ENCODE peak calls at places on chromosomes 13 and 19, in five cellular contexts. One of them, this sample, is unnamed.

GRCh38 chr13:27481766-27482165 is 31.4 kb upstream of the MTIF3 start:
- DNase-seq in Panc1: no peak
- DNase-seq in CD8-positive, alpha-beta T cell: no peak
- DNase-seq in kidney epithelial cell: no peak
- DNase-seq in fibroblast of the aortic adventitia: peak; percentile 16
- DNase-seq in this sample: peak; percentile 28

GRCh38 chr13:50678464-50679162 is 164.9 kb downstream of the DLEU7 start:
- DNase-seq in fibroblast of the aortic adventitia: peak; percentile 58
- DNase-seq in Panc1: no peak
- DNase-seq in kidney epithelial cell: peak; percentile 68
- DNase-seq in CD8-positive, alpha-beta T cell: no peak
- DNase-seq in this sample: no peak

GRCh38 chr13:85204668-85205344 is 594.4 kb downstream of the SLITRK6 start:
- DNase-seq in kidney epithelial cell: no peak
- DNase-seq in Panc1: no peak
- DNase-seq in fibroblast of the aortic adventitia: no peak
- DNase-seq in CD8-positive, alpha-beta T cell: no peak
- DNase-seq in this sample: no peak

GRCh38 chr13:42660367-42660965 is 86.5 kb downstream of the TNFSF11 start:
- DNase-seq in kidney epithelial cell: no peak
- DNase-seq in Panc1: no peak
- DNase-seq in fibroblast of the aortic adventitia: peak; percentile 33
- DNase-seq in CD8-positive, alpha-beta T cell: no peak
- DNase-seq in this sample: no peak

GRCh38 chr19:5154799-5155426 is 185.7 kb downstream of the PTPRS start:
- DNase-seq in kidney epithelial cell: no peak
- DNase-seq in CD8-positive, alpha-beta T cell: no peak
- DNase-seq in Panc1: no peak
- DNase-seq in fibroblast of the aortic adventitia: no peak
- DNase-seq in this sample: no peak

GRCh38 chr13:20473139-20473538 is 52.5 kb downstream of the CRYL1 start:
- DNase-seq in Panc1: no peak
- DNase-seq in fibroblast of the aortic adventitia: no peak
- DNase-seq in kidney epithelial cell: no peak
- DNase-seq in CD8-positive, alpha-beta T cell: no peak
- DNase-seq in this sample: no peak

GRCh38 chr13:76921516-76921915 is 26.8 kb upstream of the ACOD1 start:
- DNase-seq in Panc1: no peak
- DNase-seq in CD8-positive, alpha-beta T cell: no peak
- DNase-seq in kidney epithelial cell: no peak
- DNase-seq in fibroblast of the aortic adventitia: peak; percentile 94
- DNase-seq in this sample: no peak

GRCh38 chr13:40624338-40624737 is 42.1 kb downstream of the FOXO1 start:
- DNase-seq in Panc1: no peak
- DNase-seq in fibroblast of the aortic adventitia: peak; percentile 46
- DNase-seq in CD8-positive, alpha-beta T cell: no peak
- DNase-seq in kidney epithelial cell: no peak
- DNase-seq in this sample: no peak

GRCh38 chr13:39159393-39159792 is 121.1 kb downstream of the NHLRC3 start:
- DNase-seq in CD8-positive, alpha-beta T cell: no peak
- DNase-seq in Panc1: no peak
- DNase-seq in kidney epithelial cell: no peak
- DNase-seq in fibroblast of the aortic adventitia: no peak
- DNase-seq in this sample: no peak

GRCh38 chr13:32056316-32056715 is 24.7 kb downstream of the FRY start:
- DNase-seq in Panc1: no peak
- DNase-seq in kidney epithelial cell: no peak
- DNase-seq in fibroblast of the aortic adventitia: no peak
- DNase-seq in CD8-positive, alpha-beta T cell: no peak
- DNase-seq in this sample: no peak

GRCh38 chr13:25869941-25870340 is 181.9 kb downstream of the SHISA2 start:
- DNase-seq in Panc1: no peak
- DNase-seq in fibroblast of the aortic adventitia: no peak
- DNase-seq in kidney epithelial cell: no peak
- DNase-seq in CD8-positive, alpha-beta T cell: no peak
- DNase-seq in this sample: no peak

GRCh38 chr19:33498391-33499000 is 23.1 kb downstream of the PEPD start:
- DNase-seq in Panc1: no peak
- DNase-seq in fibroblast of the aortic adventitia: no peak
- DNase-seq in kidney epithelial cell: no peak
- DNase-seq in CD8-positive, alpha-beta T cell: no peak
- DNase-seq in this sample: no peak

GRCh38 chr19:44498988-44499387 is 1.3 kb downstream of the ZNF180 start:
- DNase-seq in CD8-positive, alpha-beta T cell: no peak
- DNase-seq in Panc1: no peak
- DNase-seq in kidney epithelial cell: no peak
- DNase-seq in fibroblast of the aortic adventitia: no peak
- DNase-seq in this sample: no peak

GRCh38 chr19:44496711-44497110 is 3.6 kb downstream of the ZNF180 start:
- DNase-seq in CD8-positive, alpha-beta T cell: no peak
- DNase-seq in kidney epithelial cell: no peak
- DNase-seq in fibroblast of the aortic adventitia: no peak
- DNase-seq in Panc1: no peak
- DNase-seq in this sample: no peak

GRCh38 chr19:44499559-44499958 is 763 bp downstream of the ZNF180 start:
- DNase-seq in kidney epithelial cell: no peak
- DNase-seq in fibroblast of the aortic adventitia: no peak
- DNase-seq in CD8-positive, alpha-beta T cell: no peak
- DNase-seq in Panc1: no peak
- DNase-seq in this sample: no peak

GRCh38 chr19:44499962-44500949 is at the start of gene ZNF180:
- DNase-seq in Panc1: peak; percentile 73
- DNase-seq in kidney epithelial cell: peak; percentile 75
- DNase-seq in CD8-positive, alpha-beta T cell: peak; percentile 98
- DNase-seq in fibroblast of the aortic adventitia: peak; percentile 92
- DNase-seq in this sample: peak; percentile 99
- TF ChIP-seq CTCF in Panc1: peak; percentile 57
- TF ChIP-seq CTCF in kidney epithelial cell: peak; percentile 43
- TF ChIP-seq CTCF in CD8-positive, alpha-beta T cell: peak; percentile 35
- TF ChIP-seq CTCF in fibroblast of the aortic adventitia: peak; percentile 65
- TF ChIP-seq CTCF in this sample: peak; percentile 18

GRCh38 chr19:6478815-6479214 is 2.8 kb downstream of the DENND1C start:
- DNase-seq in fibroblast of the aortic adventitia: no peak
- DNase-seq in kidney epithelial cell: no peak
- DNase-seq in CD8-positive, alpha-beta T cell: no peak
- DNase-seq in Panc1: no peak
- DNase-seq in this sample: no peak

GRCh38 chr19:6481541-6482342 is at the start of gene DENND1C:
- DNase-seq in Panc1: no peak
- DNase-seq in fibroblast of the aortic adventitia: no peak
- DNase-seq in CD8-positive, alpha-beta T cell: peak; percentile 84
- DNase-seq in kidney epithelial cell: no peak
- DNase-seq in this sample: peak; percentile 87

GRCh38 chr19:6479836-6480398 is 1.7 kb downstream of the DENND1C start:
- DNase-seq in kidney epithelial cell: no peak
- DNase-seq in Panc1: no peak
- DNase-seq in CD8-positive, alpha-beta T cell: no peak
- DNase-seq in fibroblast of the aortic adventitia: no peak
- DNase-seq in this sample: no peak

GRCh38 chr19:6482343-6482686 is 728 bp upstream of the DENND1C start:
- DNase-seq in kidney epithelial cell: no peak
- DNase-seq in Panc1: no peak
- DNase-seq in CD8-positive, alpha-beta T cell: no peak
- DNase-seq in fibroblast of the aortic adventitia: no peak
- DNase-seq in this sample: no peak

DNA sequence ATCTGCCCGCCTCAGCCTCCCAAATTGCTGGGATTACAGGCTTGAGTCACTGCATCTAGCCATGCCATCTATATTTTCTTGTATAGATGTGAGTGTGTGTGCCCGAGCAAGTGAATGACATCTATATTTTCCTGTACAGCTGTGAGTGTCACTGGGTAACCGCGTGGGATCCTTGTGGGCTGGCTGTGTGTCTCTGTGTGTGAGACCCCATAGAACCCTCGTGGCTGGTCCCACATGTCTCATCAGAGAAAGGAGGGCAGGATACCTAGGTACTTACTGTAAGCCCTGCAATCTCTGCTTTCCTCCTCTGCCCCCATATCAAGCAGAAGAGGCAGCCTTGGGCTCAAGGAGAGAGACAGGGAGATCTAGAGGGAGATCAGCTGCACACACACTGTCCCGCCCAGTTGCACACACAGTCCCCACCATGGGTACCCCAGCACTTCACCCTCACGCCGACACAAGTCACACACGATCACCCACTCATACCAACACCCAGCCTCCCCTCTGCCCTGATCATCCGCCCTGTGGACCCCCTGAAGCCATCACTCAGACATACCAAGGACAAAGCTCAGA is 658 bp downstream of the DENND1C start:
- DNase-seq in fibroblast of the aortic adventitia: no peak
- DNase-seq in CD8-positive, alpha-beta T cell: no peak
- DNase-seq in Panc1: no peak
- DNase-seq in kidney epithelial cell: no peak
- DNase-seq in this sample: peak; percentile 25
- H3K4me3 ChIP-seq in fibroblast of the aortic adventitia: no peak overlapping the region
- H3K4me3 ChIP-seq in CD8-positive, alpha-beta T cell: peak overlapping the region; percentile 95
- H3K4me3 ChIP-seq in Panc1: no peak overlapping the region
- H3K4me3 ChIP-seq in kidney epithelial cell: no peak overlapping the region
- H3K4me3 ChIP-seq in this sample: peak overlapping the region; percentile 69

GRCh38 chr19:57887195-57887941 is 1.5 kb downstream of the ZNF814 start:
- DNase-seq in CD8-positive, alpha-beta T cell: no peak
- DNase-seq in Panc1: no peak
- DNase-seq in kidney epithelial cell: no peak
- DNase-seq in fibroblast of the aortic adventitia: peak; percentile 31
- DNase-seq in this sample: no peak
- TF ChIP-seq CTCF in CD8-positive, alpha-beta T cell: no peak
- TF ChIP-seq CTCF in Panc1: no peak
- TF ChIP-seq CTCF in kidney epithelial cell: no peak
- TF ChIP-seq CTCF in fibroblast of the aortic adventitia: no peak
- TF ChIP-seq CTCF in this sample: no peak

DNA sequence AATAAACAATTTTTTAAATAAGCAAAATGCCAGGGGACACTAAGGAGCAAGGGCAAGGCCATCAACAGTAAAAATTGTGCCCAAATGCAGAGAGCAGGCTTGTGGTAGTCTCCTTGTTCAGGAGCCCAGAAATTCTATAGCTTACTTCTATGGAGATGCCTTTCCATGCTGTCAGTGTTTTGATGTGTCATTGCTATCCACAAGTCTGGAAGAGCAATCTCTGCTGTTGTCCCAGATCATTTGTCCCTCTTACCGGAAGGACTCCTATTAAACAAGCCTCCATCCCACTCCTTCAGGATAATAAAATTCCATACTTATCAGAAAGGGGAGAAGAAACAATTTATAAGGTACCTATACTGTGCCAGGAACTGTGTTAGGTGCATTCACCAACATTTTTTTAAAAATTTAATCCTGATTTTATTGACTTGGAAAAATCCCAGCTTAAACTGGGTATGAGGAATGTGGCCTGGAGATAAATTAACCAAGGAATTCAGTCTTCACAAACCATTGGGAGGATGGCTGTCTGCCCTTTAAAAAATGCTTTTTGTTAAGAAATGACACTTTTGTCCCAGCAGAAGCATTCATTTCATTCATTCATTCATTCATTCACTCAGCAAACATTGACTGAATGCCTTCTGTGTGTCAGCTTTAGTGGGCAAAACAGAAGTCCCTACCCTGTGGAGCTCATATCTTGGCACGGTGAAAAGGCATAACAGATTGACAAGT is 26.8 kb upstream of the CYSLTR2 start:
- DNase-seq in fibroblast of the aortic adventitia: peak; percentile 42
- DNase-seq in Panc1: no peak
- DNase-seq in CD8-positive, alpha-beta T cell: no peak
- DNase-seq in kidney epithelial cell: no peak
- DNase-seq in this sample: no peak
- H3K4me3 ChIP-seq in fibroblast of the aortic adventitia: no peak overlapping the region
- H3K4me3 ChIP-seq in Panc1: no peak overlapping the region
- H3K4me3 ChIP-seq in CD8-positive, alpha-beta T cell: no peak overlapping the region
- H3K4me3 ChIP-seq in kidney epithelial cell: no peak overlapping the region
- H3K4me3 ChIP-seq in this sample: no peak overlapping the region

GRCh38 chr13:44142540-44142867 is 231.1 kb upstream of the SERP2 start:
- DNase-seq in kidney epithelial cell: no peak
- DNase-seq in CD8-positive, alpha-beta T cell: no peak
- DNase-seq in fibroblast of the aortic adventitia: no peak
- DNase-seq in Panc1: no peak
- DNase-seq in this sample: no peak
- TF ChIP-seq CTCF in kidney epithelial cell: no peak
- TF ChIP-seq CTCF in CD8-positive, alpha-beta T cell: no peak
- TF ChIP-seq CTCF in fibroblast of the aortic adventitia: no peak
- TF ChIP-seq CTCF in Panc1: no peak
- TF ChIP-seq CTCF in this sample: no peak

DNA sequence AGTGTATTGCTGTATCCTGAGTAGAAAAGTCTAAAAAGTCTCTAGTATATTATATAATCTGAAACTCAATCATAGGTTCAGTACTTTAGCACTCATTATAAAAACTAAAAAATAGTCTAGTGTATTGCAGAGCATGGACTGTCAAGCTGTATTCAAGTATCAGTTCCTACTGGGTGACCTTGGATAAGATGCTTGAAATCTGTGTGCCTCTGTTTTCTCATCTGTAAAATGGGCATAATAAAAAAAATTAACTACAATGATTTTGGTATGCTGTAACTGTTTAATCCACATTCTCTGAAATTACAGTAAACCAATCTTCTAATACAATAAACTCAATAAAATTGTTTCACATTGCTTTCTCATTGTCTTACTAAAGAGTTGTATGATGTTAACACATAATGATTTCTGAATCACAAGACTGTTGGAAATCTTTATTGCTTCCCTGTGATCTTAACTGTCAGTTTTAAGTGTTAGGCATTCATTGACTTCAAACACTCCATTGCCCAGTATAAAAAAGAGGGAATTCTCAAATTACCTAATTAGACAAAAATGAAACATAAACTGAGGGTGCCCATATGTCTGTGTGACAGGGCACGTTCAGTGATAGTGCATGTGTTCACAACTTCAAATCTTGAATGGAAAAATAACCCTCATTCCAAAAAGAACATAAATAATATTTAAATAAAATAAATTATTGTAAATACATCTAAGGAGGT is 2.2 kb downstream of the STARD13 start:
- DNase-seq in fibroblast of the aortic adventitia: no peak
- DNase-seq in Panc1: no peak
- DNase-seq in CD8-positive, alpha-beta T cell: no peak
- DNase-seq in kidney epithelial cell: no peak
- DNase-seq in this sample: no peak
- H3K4me3 ChIP-seq in fibroblast of the aortic adventitia: peak overlapping the region; percentile 93
- H3K4me3 ChIP-seq in Panc1: peak overlapping the region; percentile 74
- H3K4me3 ChIP-seq in CD8-positive, alpha-beta T cell: no peak overlapping the region
- H3K4me3 ChIP-seq in kidney epithelial cell: peak overlapping the region; percentile 93
- H3K4me3 ChIP-seq in this sample: no peak overlapping the region

GRCh38 chr13:95536629-95537241 is 15.8 kb upstream of the CLDN10 start:
- DNase-seq in Panc1: no peak
- DNase-seq in fibroblast of the aortic adventitia: peak; percentile 59
- DNase-seq in kidney epithelial cell: no peak
- DNase-seq in CD8-positive, alpha-beta T cell: no peak
- DNase-seq in this sample: peak; percentile 35
- TF ChIP-seq CTCF in Panc1: peak; percentile 48
- TF ChIP-seq CTCF in fibroblast of the aortic adventitia: peak; percentile 53
- TF ChIP-seq CTCF in kidney epithelial cell: peak; percentile 41
- TF ChIP-seq CTCF in CD8-positive, alpha-beta T cell: peak; percentile 43
- TF ChIP-seq CTCF in this sample: peak; percentile 19

DNA sequence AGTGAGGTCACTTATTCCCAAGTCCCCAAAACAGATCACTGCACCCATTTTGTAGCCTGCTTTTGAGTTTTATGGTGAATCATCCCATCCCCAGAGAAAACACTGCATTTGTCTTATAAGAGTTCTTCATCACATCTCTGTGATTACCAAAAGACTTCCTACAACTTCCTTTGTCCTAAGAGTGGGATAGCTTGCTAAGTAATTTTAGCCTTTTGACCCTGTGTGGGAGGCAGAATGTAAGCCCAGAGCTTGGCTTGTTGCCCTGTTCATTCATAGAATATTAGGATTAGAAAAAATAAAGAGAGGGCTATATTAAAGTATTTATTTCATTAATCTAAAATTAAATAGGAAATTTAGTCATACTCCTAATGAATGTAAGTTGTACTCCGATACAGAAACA is 213.3 kb downstream of the MZT1 start:
- DNase-seq in fibroblast of the aortic adventitia: no peak
- DNase-seq in kidney epithelial cell: no peak
- DNase-seq in Panc1: no peak
- DNase-seq in CD8-positive, alpha-beta T cell: no peak
- DNase-seq in this sample: no peak
- H3K4me3 ChIP-seq in fibroblast of the aortic adventitia: no peak overlapping the region
- H3K4me3 ChIP-seq in kidney epithelial cell: no peak overlapping the region
- H3K4me3 ChIP-seq in Panc1: no peak overlapping the region
- H3K4me3 ChIP-seq in CD8-positive, alpha-beta T cell: no peak overlapping the region
- H3K4me3 ChIP-seq in this sample: no peak overlapping the region